ENCODE peak calls at places on chromosome 9, in ten cellular contexts. One of them, this sample, is unnamed.
A peak's percentile ranks its signal among the peaks of the same experiment; 100 is the strongest.

GRCh38 chr9:136511670-136512592 is 29.1 kb upstream of the SEC16A start:
- DNase-seq in type B pancreatic cell: no peak
- DNase-seq in GM12891: no peak
- DNase-seq in stimulated activated effector memory CD8-positive, alpha-beta T cell treated with anti-CD3 and anti-CD28 coated beads, Interleukin-12 subunit alpha, Interleukin-12 subunit beta, amount 100 ng/mL, for 72 hours: no peak
- DNase-seq in iris pigment epithelial cell: no peak
- DNase-seq in heart left ventricle: peak; percentile 89
- DNase-seq in LoVo: no peak
- DNase-seq in MCF 10A: no peak
- DNase-seq in CD4-positive, CD25-positive, alpha-beta regulatory T cell: no peak
- DNase-seq in stimulated activated CD4-positive, alpha-beta T cell treated with anti-CD3 and anti-CD28 coated beads, Interleukin-4, amount 100 ng/mL, for 48 hours: no peak
- DNase-seq in this sample: no peak

GRCh38 chr9:104991144-104991953 is 63.4 kb upstream of the ABCA1 start:
- DNase-seq in type B pancreatic cell: peak; percentile 88
- DNase-seq in GM12891: peak; percentile 51
- DNase-seq in stimulated activated effector memory CD8-positive, alpha-beta T cell treated with anti-CD3 and anti-CD28 coated beads, Interleukin-12 subunit alpha, Interleukin-12 subunit beta, amount 100 ng/mL, for 72 hours: peak; percentile 64
- DNase-seq in iris pigment epithelial cell: peak; percentile 86
- DNase-seq in heart left ventricle: peak; percentile 90
- DNase-seq in LoVo: peak; percentile 85
- DNase-seq in MCF 10A: peak; percentile 81
- DNase-seq in CD4-positive, CD25-positive, alpha-beta regulatory T cell: peak; percentile 85
- DNase-seq in stimulated activated CD4-positive, alpha-beta T cell treated with anti-CD3 and anti-CD28 coated beads, Interleukin-4, amount 100 ng/mL, for 48 hours: peak; percentile 72
- DNase-seq in this sample: peak; percentile 82

GRCh38 chr9:74639112-74639511 is 142.0 kb downstream of the RORB start:
- DNase-seq in type B pancreatic cell: no peak
- DNase-seq in GM12891: no peak
- DNase-seq in stimulated activated effector memory CD8-positive, alpha-beta T cell treated with anti-CD3 and anti-CD28 coated beads, Interleukin-12 subunit alpha, Interleukin-12 subunit beta, amount 100 ng/mL, for 72 hours: no peak
- DNase-seq in iris pigment epithelial cell: no peak
- DNase-seq in heart left ventricle: no peak
- DNase-seq in LoVo: no peak
- DNase-seq in MCF 10A: no peak
- DNase-seq in CD4-positive, CD25-positive, alpha-beta regulatory T cell: no peak
- DNase-seq in stimulated activated CD4-positive, alpha-beta T cell treated with anti-CD3 and anti-CD28 coated beads, Interleukin-4, amount 100 ng/mL, for 48 hours: no peak
- DNase-seq in this sample: no peak

GRCh38 chr9:108439967-108440366 is 415.8 kb downstream of the ACTL7B start:
- DNase-seq in type B pancreatic cell: no peak
- DNase-seq in GM12891: no peak
- DNase-seq in stimulated activated effector memory CD8-positive, alpha-beta T cell treated with anti-CD3 and anti-CD28 coated beads, Interleukin-12 subunit alpha, Interleukin-12 subunit beta, amount 100 ng/mL, for 72 hours: no peak
- DNase-seq in iris pigment epithelial cell: peak; percentile 82
- DNase-seq in heart left ventricle: no peak
- DNase-seq in LoVo: no peak
- DNase-seq in MCF 10A: no peak
- DNase-seq in CD4-positive, CD25-positive, alpha-beta regulatory T cell: no peak
- DNase-seq in stimulated activated CD4-positive, alpha-beta T cell treated with anti-CD3 and anti-CD28 coated beads, Interleukin-4, amount 100 ng/mL, for 48 hours: no peak
- DNase-seq in this sample: no peak

GRCh38 chr9:94973491-94973941 is 247.0 kb downstream of the AOPEP start:
- DNase-seq in type B pancreatic cell: no peak
- DNase-seq in GM12891: no peak
- DNase-seq in stimulated activated effector memory CD8-positive, alpha-beta T cell treated with anti-CD3 and anti-CD28 coated beads, Interleukin-12 subunit alpha, Interleukin-12 subunit beta, amount 100 ng/mL, for 72 hours: no peak
- DNase-seq in iris pigment epithelial cell: peak; percentile 81
- DNase-seq in heart left ventricle: no peak
- DNase-seq in LoVo: no peak
- DNase-seq in MCF 10A: no peak
- DNase-seq in CD4-positive, CD25-positive, alpha-beta regulatory T cell: no peak
- DNase-seq in stimulated activated CD4-positive, alpha-beta T cell treated with anti-CD3 and anti-CD28 coated beads, Interleukin-4, amount 100 ng/mL, for 48 hours: no peak
- DNase-seq in this sample: no peak

GRCh38 chr9:135712571-135713295 is 10.7 kb downstream of the KCNT1 start:
- DNase-seq in type B pancreatic cell: no peak
- DNase-seq in GM12891: no peak
- DNase-seq in stimulated activated effector memory CD8-positive, alpha-beta T cell treated with anti-CD3 and anti-CD28 coated beads, Interleukin-12 subunit alpha, Interleukin-12 subunit beta, amount 100 ng/mL, for 72 hours: no peak
- DNase-seq in iris pigment epithelial cell: no peak
- DNase-seq in heart left ventricle: no peak
- DNase-seq in LoVo: no peak
- DNase-seq in MCF 10A: no peak
- DNase-seq in CD4-positive, CD25-positive, alpha-beta regulatory T cell: no peak
- DNase-seq in stimulated activated CD4-positive, alpha-beta T cell treated with anti-CD3 and anti-CD28 coated beads, Interleukin-4, amount 100 ng/mL, for 48 hours: no peak
- DNase-seq in this sample: no peak

GRCh38 chr9:74577956-74578355 is 80.8 kb downstream of the RORB start:
- DNase-seq in type B pancreatic cell: no peak
- DNase-seq in GM12891: no peak
- DNase-seq in stimulated activated effector memory CD8-positive, alpha-beta T cell treated with anti-CD3 and anti-CD28 coated beads, Interleukin-12 subunit alpha, Interleukin-12 subunit beta, amount 100 ng/mL, for 72 hours: no peak
- DNase-seq in iris pigment epithelial cell: no peak
- DNase-seq in heart left ventricle: no peak
- DNase-seq in LoVo: no peak
- DNase-seq in MCF 10A: no peak
- DNase-seq in CD4-positive, CD25-positive, alpha-beta regulatory T cell: no peak
- DNase-seq in stimulated activated CD4-positive, alpha-beta T cell treated with anti-CD3 and anti-CD28 coated beads, Interleukin-4, amount 100 ng/mL, for 48 hours: no peak
- DNase-seq in this sample: no peak

GRCh38 chr9:111961575-111961974 is 65.0 kb downstream of the UGCG start:
- DNase-seq in type B pancreatic cell: no peak
- DNase-seq in GM12891: no peak
- DNase-seq in stimulated activated effector memory CD8-positive, alpha-beta T cell treated with anti-CD3 and anti-CD28 coated beads, Interleukin-12 subunit alpha, Interleukin-12 subunit beta, amount 100 ng/mL, for 72 hours: no peak
- DNase-seq in iris pigment epithelial cell: peak; percentile 82
- DNase-seq in heart left ventricle: no peak
- DNase-seq in LoVo: peak; percentile 83
- DNase-seq in MCF 10A: peak; percentile 82
- DNase-seq in CD4-positive, CD25-positive, alpha-beta regulatory T cell: no peak
- DNase-seq in stimulated activated CD4-positive, alpha-beta T cell treated with anti-CD3 and anti-CD28 coated beads, Interleukin-4, amount 100 ng/mL, for 48 hours: no peak
- DNase-seq in this sample: no peak

GRCh38 chr9:129487658-129488483 is 133.0 kb downstream of the C9orf50 start:
- DNase-seq in type B pancreatic cell: no peak
- DNase-seq in GM12891: no peak
- DNase-seq in stimulated activated effector memory CD8-positive, alpha-beta T cell treated with anti-CD3 and anti-CD28 coated beads, Interleukin-12 subunit alpha, Interleukin-12 subunit beta, amount 100 ng/mL, for 72 hours: no peak
- DNase-seq in iris pigment epithelial cell: peak; percentile 78
- DNase-seq in heart left ventricle: peak; percentile 56
- DNase-seq in LoVo: no peak
- DNase-seq in MCF 10A: peak; percentile 70
- DNase-seq in CD4-positive, CD25-positive, alpha-beta regulatory T cell: peak; percentile 48
- DNase-seq in stimulated activated CD4-positive, alpha-beta T cell treated with anti-CD3 and anti-CD28 coated beads, Interleukin-4, amount 100 ng/mL, for 48 hours: no peak
- DNase-seq in this sample: no peak

GRCh38 chr9:23123048-23123632 is 676.5 kb downstream of the DMRTA1 start:
- DNase-seq in type B pancreatic cell: no peak
- DNase-seq in GM12891: no peak
- DNase-seq in stimulated activated effector memory CD8-positive, alpha-beta T cell treated with anti-CD3 and anti-CD28 coated beads, Interleukin-12 subunit alpha, Interleukin-12 subunit beta, amount 100 ng/mL, for 72 hours: no peak
- DNase-seq in iris pigment epithelial cell: peak; percentile 31
- DNase-seq in heart left ventricle: no peak
- DNase-seq in LoVo: peak; percentile 27
- DNase-seq in MCF 10A: peak; percentile 27
- DNase-seq in CD4-positive, CD25-positive, alpha-beta regulatory T cell: no peak
- DNase-seq in stimulated activated CD4-positive, alpha-beta T cell treated with anti-CD3 and anti-CD28 coated beads, Interleukin-4, amount 100 ng/mL, for 48 hours: no peak
- DNase-seq in this sample: no peak

GRCh38 chr9:114718801-114719221 is 36.8 kb upstream of the TEX48 start:
- DNase-seq in type B pancreatic cell: no peak
- DNase-seq in GM12891: no peak
- DNase-seq in stimulated activated effector memory CD8-positive, alpha-beta T cell treated with anti-CD3 and anti-CD28 coated beads, Interleukin-12 subunit alpha, Interleukin-12 subunit beta, amount 100 ng/mL, for 72 hours: peak; percentile 82
- DNase-seq in iris pigment epithelial cell: no peak
- DNase-seq in heart left ventricle: no peak
- DNase-seq in LoVo: peak; percentile 87
- DNase-seq in MCF 10A: peak; percentile 95
- DNase-seq in CD4-positive, CD25-positive, alpha-beta regulatory T cell: peak; percentile 38
- DNase-seq in stimulated activated CD4-positive, alpha-beta T cell treated with anti-CD3 and anti-CD28 coated beads, Interleukin-4, amount 100 ng/mL, for 48 hours: peak; percentile 80
- DNase-seq in this sample: no peak